ENCODE peak calls at places on chromosomes 5 and 9, in six cellular contexts. One of them, this sample, is unnamed.

GRCh38 chr5:79689541-79690466 is at the start of gene CMYA5:
- DNase-seq in heart left ventricle: peak; percentile 84
- DNase-seq in WERI-Rb-1: no peak
- DNase-seq in kidney epithelial cell: no peak
- DNase-seq in IMR-90: peak; percentile 33
- DNase-seq in tibial nerve: no peak
- DNase-seq in this sample: no peak

GRCh38 chr5:36422957-36423356 is 121.3 kb upstream of the RANBP3L start:
- DNase-seq in heart left ventricle: no peak
- DNase-seq in WERI-Rb-1: no peak
- DNase-seq in kidney epithelial cell: peak; percentile 74
- DNase-seq in IMR-90: no peak
- DNase-seq in tibial nerve: no peak
- DNase-seq in this sample: no peak

GRCh38 chr9:2023042-2023441 is 7.9 kb downstream of the SMARCA2 start:
- DNase-seq in heart left ventricle: peak; percentile 29
- DNase-seq in WERI-Rb-1: no peak
- DNase-seq in kidney epithelial cell: no peak
- DNase-seq in IMR-90: no peak
- DNase-seq in tibial nerve: no peak
- DNase-seq in this sample: no peak

GRCh38 chr9:82513242-82513750 is 524.7 kb downstream of the SPATA31D1 start:
- DNase-seq in heart left ventricle: no peak
- DNase-seq in WERI-Rb-1: no peak
- DNase-seq in kidney epithelial cell: no peak
- DNase-seq in IMR-90: peak; percentile 72
- DNase-seq in tibial nerve: no peak
- DNase-seq in this sample: peak; percentile 69

GRCh38 chr9:116101516-116101915 is 52.1 kb upstream of the PAPPA start:
- DNase-seq in heart left ventricle: no peak
- DNase-seq in WERI-Rb-1: no peak
- DNase-seq in kidney epithelial cell: no peak
- DNase-seq in IMR-90: peak; percentile 84
- DNase-seq in tibial nerve: no peak
- DNase-seq in this sample: no peak

GRCh38 chr5:34895641-34896419 is 19.5 kb downstream of the RAD1 start:
- DNase-seq in heart left ventricle: no peak
- DNase-seq in WERI-Rb-1: no peak
- DNase-seq in kidney epithelial cell: no peak
- DNase-seq in IMR-90: no peak
- DNase-seq in tibial nerve: no peak
- DNase-seq in this sample: no peak

GRCh38 chr9:4066120-4066519 is 233.7 kb downstream of the GLIS3 start:
- DNase-seq in heart left ventricle: no peak
- DNase-seq in WERI-Rb-1: no peak
- DNase-seq in kidney epithelial cell: no peak
- DNase-seq in IMR-90: no peak
- DNase-seq in tibial nerve: no peak
- DNase-seq in this sample: no peak

GRCh38 chr9:110502842-110503241 is 76.7 kb downstream of the SVEP1 start:
- DNase-seq in heart left ventricle: no peak
- DNase-seq in WERI-Rb-1: no peak
- DNase-seq in kidney epithelial cell: no peak
- DNase-seq in IMR-90: peak; percentile 30
- DNase-seq in tibial nerve: no peak
- DNase-seq in this sample: no peak

GRCh38 chr9:110189001-110189400 is 19.0 kb downstream of the C9orf152 start:
- DNase-seq in heart left ventricle: no peak
- DNase-seq in WERI-Rb-1: no peak
- DNase-seq in kidney epithelial cell: no peak
- DNase-seq in IMR-90: peak; percentile 18
- DNase-seq in tibial nerve: no peak
- DNase-seq in this sample: no peak

DNA sequence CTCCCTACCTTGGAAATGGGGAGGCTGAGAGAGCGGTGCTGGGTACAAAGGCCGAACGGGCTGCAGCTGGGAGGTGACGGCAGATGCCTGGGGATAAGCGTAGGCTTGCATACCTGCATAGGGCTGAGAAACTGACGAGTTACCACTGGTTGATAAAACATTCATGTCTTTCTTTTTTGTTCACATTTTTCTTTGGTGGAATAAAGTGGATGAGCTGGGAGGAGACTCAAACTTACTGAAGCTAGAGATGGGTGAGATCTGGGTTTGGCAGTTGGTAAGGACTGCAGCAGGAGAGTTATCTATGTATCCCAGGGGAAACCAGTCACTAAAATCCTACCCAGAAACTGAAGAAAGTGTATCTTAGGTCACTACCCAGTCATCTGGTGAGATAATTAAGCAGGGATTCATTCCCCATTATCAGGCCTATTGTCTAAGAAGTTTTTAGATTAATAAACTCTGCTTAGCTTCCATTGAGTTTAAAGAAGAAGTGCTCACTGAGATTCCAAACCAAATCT is 34.8 kb downstream of the FKBP15 start:
- DNase-seq in heart left ventricle: no peak
- DNase-seq in WERI-Rb-1: no peak
- DNase-seq in kidney epithelial cell: no peak
- DNase-seq in IMR-90: no peak
- DNase-seq in tibial nerve: no peak
- DNase-seq in this sample: no peak
- H3K36me3 ChIP-seq in heart left ventricle: peaks cover 97% of the 10 kb centered on the region
- H3K36me3 ChIP-seq in WERI-Rb-1: peaks cover 70% of the 10 kb centered on the region
- H3K36me3 ChIP-seq in kidney epithelial cell: no peaks in the 10 kb centered on the region
- H3K36me3 ChIP-seq in IMR-90: peaks cover 23% of the 10 kb centered on the region
- H3K36me3 ChIP-seq in tibial nerve: peaks cover 90% of the 10 kb centered on the region
- H3K36me3 ChIP-seq in this sample: peaks cover 62% of the 10 kb centered on the region

DNA sequence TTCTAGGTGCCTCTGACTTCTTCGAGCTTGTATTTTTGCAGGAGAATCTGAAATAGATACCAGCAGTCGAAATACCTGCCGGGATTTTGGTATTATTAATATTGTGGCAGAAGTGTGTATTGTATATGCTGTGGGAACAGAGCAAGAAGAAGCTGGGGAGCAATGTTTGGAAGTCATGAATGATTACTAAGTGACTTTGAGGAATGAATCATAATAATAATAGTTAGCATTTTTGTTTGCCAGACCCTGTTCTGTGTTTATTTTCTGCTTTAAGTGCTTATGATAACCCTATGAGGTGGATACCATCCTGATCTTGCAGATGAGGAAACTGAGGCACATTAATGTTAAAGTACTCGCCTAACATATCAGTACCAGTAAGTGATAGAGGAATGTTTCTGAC is 32.4 kb downstream of the RAB24 start:
- DNase-seq in heart left ventricle: no peak
- DNase-seq in WERI-Rb-1: no peak
- DNase-seq in kidney epithelial cell: no peak
- DNase-seq in IMR-90: peak; percentile 18
- DNase-seq in tibial nerve: no peak
- DNase-seq in this sample: no peak
- H3K36me3 ChIP-seq in heart left ventricle: peaks cover 95% of the 10 kb centered on the region
- H3K36me3 ChIP-seq in WERI-Rb-1: peaks cover 7% of the 10 kb centered on the region
- H3K36me3 ChIP-seq in kidney epithelial cell: peaks cover 1% of the 10 kb centered on the region
- H3K36me3 ChIP-seq in IMR-90: peaks cover 24% of the 10 kb centered on the region
- H3K36me3 ChIP-seq in tibial nerve: peaks cover 86% of the 10 kb centered on the region
- H3K36me3 ChIP-seq in this sample: peaks cover 79% of the 10 kb centered on the region

DNA sequence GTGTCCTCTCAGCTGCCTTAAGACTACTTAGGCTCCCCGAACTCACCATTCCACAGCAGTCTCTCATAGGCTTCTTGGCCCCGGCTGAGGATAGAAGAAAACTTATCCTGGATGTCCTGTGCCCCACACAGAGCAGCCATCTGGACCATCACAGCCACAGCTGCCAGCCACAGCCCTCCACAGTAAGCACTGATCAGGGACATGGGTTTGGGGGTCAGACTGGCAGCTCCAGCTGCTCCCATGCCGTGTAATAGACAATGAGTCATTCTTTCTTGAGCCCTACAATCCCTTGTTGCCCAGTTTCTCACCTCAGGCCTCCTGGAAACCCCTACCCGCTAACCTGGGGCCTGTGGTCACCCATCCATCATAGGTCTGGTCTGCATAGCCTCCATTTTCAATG is 5.7 kb downstream of the CREB3 start:
- DNase-seq in heart left ventricle: no peak
- DNase-seq in WERI-Rb-1: no peak
- DNase-seq in kidney epithelial cell: no peak
- DNase-seq in IMR-90: no peak
- DNase-seq in tibial nerve: no peak
- DNase-seq in this sample: no peak
- H3K36me3 ChIP-seq in heart left ventricle: peaks cover 96% of the 10 kb centered on the region
- H3K36me3 ChIP-seq in WERI-Rb-1: peaks cover 86% of the 10 kb centered on the region
- H3K36me3 ChIP-seq in kidney epithelial cell: peaks cover 5% of the 10 kb centered on the region
- H3K36me3 ChIP-seq in IMR-90: peaks cover 69% of the 10 kb centered on the region
- H3K36me3 ChIP-seq in tibial nerve: peaks cover 92% of the 10 kb centered on the region
- H3K36me3 ChIP-seq in this sample: peaks cover 98% of the 10 kb centered on the region

GRCh38 chr9:111586378-111586777 is 13.1 kb downstream of the PTGR1 start:
- DNase-seq in heart left ventricle: no peak
- DNase-seq in WERI-Rb-1: no peak
- DNase-seq in kidney epithelial cell: no peak
- DNase-seq in IMR-90: no peak
- DNase-seq in tibial nerve: no peak
- DNase-seq in this sample: no peak

GRCh38 chr9:111588846-111589245 is 10.6 kb downstream of the PTGR1 start:
- DNase-seq in heart left ventricle: no peak
- DNase-seq in WERI-Rb-1: no peak
- DNase-seq in kidney epithelial cell: no peak
- DNase-seq in IMR-90: no peak
- DNase-seq in tibial nerve: no peak
- DNase-seq in this sample: no peak

GRCh38 chr9:111582888-111583287 is 16.6 kb downstream of the PTGR1 start:
- DNase-seq in heart left ventricle: peak; percentile 31
- DNase-seq in WERI-Rb-1: no peak
- DNase-seq in kidney epithelial cell: no peak
- DNase-seq in IMR-90: peak; percentile 63
- DNase-seq in tibial nerve: no peak
- DNase-seq in this sample: peak; percentile 77
- H3K36me3 ChIP-seq in heart left ventricle: peaks cover 81% of the 10 kb centered on the region
- H3K36me3 ChIP-seq in WERI-Rb-1: peaks cover 71% of the 10 kb centered on the region
- H3K36me3 ChIP-seq in kidney epithelial cell: peaks cover 1% of the 10 kb centered on the region
- H3K36me3 ChIP-seq in IMR-90: peaks cover 48% of the 10 kb centered on the region
- H3K36me3 ChIP-seq in tibial nerve: peaks cover 80% of the 10 kb centered on the region
- H3K36me3 ChIP-seq in this sample: peaks cover 73% of the 10 kb centered on the region

DNA sequence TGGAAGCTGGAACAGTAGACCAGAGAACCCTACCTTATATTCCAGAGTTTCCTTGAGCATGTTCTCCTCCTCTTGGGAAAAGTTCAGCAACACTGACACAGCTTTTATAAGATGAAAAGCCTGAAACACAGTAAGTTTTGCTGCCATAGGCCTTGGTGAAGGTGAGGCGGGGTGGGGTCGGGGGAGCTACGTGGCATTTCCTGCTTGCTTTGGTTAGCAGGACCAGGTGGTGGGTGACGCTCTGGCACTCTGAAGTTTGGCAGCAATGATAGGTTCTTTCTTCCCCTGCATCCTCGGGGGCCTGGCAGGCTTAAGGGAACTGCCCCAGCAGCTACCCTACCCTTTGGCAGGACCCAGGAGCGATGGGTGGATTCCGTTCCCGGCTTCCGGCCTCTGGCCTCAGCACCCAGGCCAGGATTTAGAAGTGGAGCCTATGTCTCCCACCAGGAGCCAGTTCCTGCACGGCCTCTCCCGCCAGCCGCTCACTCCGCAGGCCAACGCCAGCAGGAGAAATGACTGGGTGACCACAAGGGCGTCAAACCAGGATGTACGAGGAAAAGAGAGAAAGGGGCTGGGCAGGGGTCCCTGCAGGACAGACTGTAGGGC is 19.3 kb downstream of the ARPC5L start:
- DNase-seq in heart left ventricle: no peak
- DNase-seq in WERI-Rb-1: no peak
- DNase-seq in kidney epithelial cell: no peak
- DNase-seq in IMR-90: no peak
- DNase-seq in tibial nerve: no peak
- DNase-seq in this sample: no peak
- H3K36me3 ChIP-seq in heart left ventricle: peaks cover 99% of the 10 kb centered on the region
- H3K36me3 ChIP-seq in WERI-Rb-1: peaks cover 38% of the 10 kb centered on the region
- H3K36me3 ChIP-seq in kidney epithelial cell: peaks cover 1% of the 10 kb centered on the region
- H3K36me3 ChIP-seq in IMR-90: peaks cover 58% of the 10 kb centered on the region
- H3K36me3 ChIP-seq in tibial nerve: peaks cover 100% of the 10 kb centered on the region
- H3K36me3 ChIP-seq in this sample: peaks cover 45% of the 10 kb centered on the region

GRCh38 chr5:177467436-177467835 is 6.0 kb downstream of the DBN1 start:
- DNase-seq in heart left ventricle: no peak
- DNase-seq in WERI-Rb-1: no peak
- DNase-seq in kidney epithelial cell: no peak
- DNase-seq in IMR-90: no peak
- DNase-seq in tibial nerve: no peak
- DNase-seq in this sample: no peak

GRCh38 chr5:177468329-177469058 is 4.9 kb downstream of the DBN1 start:
- DNase-seq in heart left ventricle: peak; percentile 68
- DNase-seq in WERI-Rb-1: no peak
- DNase-seq in kidney epithelial cell: no peak
- DNase-seq in IMR-90: peak; percentile 70
- DNase-seq in tibial nerve: no peak
- DNase-seq in this sample: no peak

GRCh38 chr5:177469750-177470525 is 3.5 kb downstream of the DBN1 start:
- DNase-seq in heart left ventricle: no peak
- DNase-seq in WERI-Rb-1: no peak
- DNase-seq in kidney epithelial cell: no peak
- DNase-seq in IMR-90: no peak
- DNase-seq in tibial nerve: no peak
- DNase-seq in this sample: no peak

GRCh38 chr5:177470759-177471536 is 2.5 kb downstream of the DBN1 start:
- DNase-seq in heart left ventricle: no peak
- DNase-seq in WERI-Rb-1: no peak
- DNase-seq in kidney epithelial cell: no peak
- DNase-seq in IMR-90: no peak
- DNase-seq in tibial nerve: no peak
- DNase-seq in this sample: no peak

GRCh38 chr5:177469061-177469628 is 4.3 kb downstream of the DBN1 start:
- DNase-seq in heart left ventricle: no peak
- DNase-seq in WERI-Rb-1: no peak
- DNase-seq in kidney epithelial cell: no peak
- DNase-seq in IMR-90: no peak
- DNase-seq in tibial nerve: no peak
- DNase-seq in this sample: no peak
- H3K36me3 ChIP-seq in heart left ventricle: peaks cover 31% of the 10 kb centered on the region
- H3K36me3 ChIP-seq in WERI-Rb-1: peaks cover 66% of the 10 kb centered on the region
- H3K36me3 ChIP-seq in kidney epithelial cell: peaks cover 6% of the 10 kb centered on the region
- H3K36me3 ChIP-seq in IMR-90: peaks cover 50% of the 10 kb centered on the region
- H3K36me3 ChIP-seq in tibial nerve: peaks cover 41% of the 10 kb centered on the region
- H3K36me3 ChIP-seq in this sample: peaks cover 84% of the 10 kb centered on the region

GRCh38 chr9:35697486-35697885 is 7.8 kb upstream of the TPM2 start:
- DNase-seq in heart left ventricle: peak; percentile 18
- DNase-seq in WERI-Rb-1: no peak
- DNase-seq in kidney epithelial cell: no peak
- DNase-seq in IMR-90: no peak
- DNase-seq in tibial nerve: no peak
- DNase-seq in this sample: peak; percentile 2
- H3K36me3 ChIP-seq in heart left ventricle: peaks cover 69% of the 10 kb centered on the region
- H3K36me3 ChIP-seq in WERI-Rb-1: peaks cover 57% of the 10 kb centered on the region
- H3K36me3 ChIP-seq in kidney epithelial cell: peaks cover 7% of the 10 kb centered on the region
- H3K36me3 ChIP-seq in IMR-90: peaks cover 62% of the 10 kb centered on the region
- H3K36me3 ChIP-seq in tibial nerve: peaks cover 69% of the 10 kb centered on the region
- H3K36me3 ChIP-seq in this sample: peaks cover 79% of the 10 kb centered on the region

DNA sequence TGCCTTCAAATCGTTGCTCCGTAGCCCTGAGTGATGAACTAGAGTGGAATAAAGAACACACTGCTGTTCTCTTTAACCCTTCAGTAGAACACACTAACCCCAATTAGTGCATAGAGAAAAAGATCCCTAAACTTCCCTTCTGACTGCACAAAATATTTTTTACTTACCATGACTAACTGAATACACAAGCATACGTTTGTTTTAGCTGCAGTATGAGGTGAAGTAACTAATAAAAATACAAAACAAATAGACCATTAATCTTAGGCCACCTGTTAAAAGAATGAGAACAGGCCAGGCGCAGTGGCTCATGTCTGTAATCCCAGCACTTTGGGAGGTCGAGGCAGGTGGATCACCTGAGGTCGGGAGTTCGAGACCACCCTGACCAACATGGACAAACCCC is 15.2 kb downstream of the PSAT1 start:
- DNase-seq in heart left ventricle: no peak
- DNase-seq in WERI-Rb-1: no peak
- DNase-seq in kidney epithelial cell: no peak
- DNase-seq in IMR-90: no peak
- DNase-seq in tibial nerve: no peak
- DNase-seq in this sample: no peak
- H3K36me3 ChIP-seq in heart left ventricle: no peaks in the 10 kb centered on the region
- H3K36me3 ChIP-seq in WERI-Rb-1: no peaks in the 10 kb centered on the region
- H3K36me3 ChIP-seq in kidney epithelial cell: no peaks in the 10 kb centered on the region
- H3K36me3 ChIP-seq in IMR-90: peaks cover 49% of the 10 kb centered on the region
- H3K36me3 ChIP-seq in tibial nerve: peaks cover 63% of the 10 kb centered on the region
- H3K36me3 ChIP-seq in this sample: peaks cover 26% of the 10 kb centered on the region